ENCODE peak calls at places on chromosomes 5 and 9, in ten cellular contexts. T is pancreas; A is pulmonary artery endothelial cell; N is KBM-7; J is hypothalamus; V is uterus; B is amygdala; Y is CD4-positive, CD25-positive, alpha-beta regulatory T cell; R is NCI-H1105 treated with DMSO at 0.1 percent for 48 hours; P is AG08396. U is an unnamed sample.

GRCh38 chr5:118611332-118611945 is 376.9 kb downstream of the DTWD2 start:
- DNase-seq in T (no peak), A (no peak), N (peak), J (no peak), V (no peak), B (no peak), Y (no peak), R (no peak), P (peak), U (peak)

GRCh38 chr5:87899109-87900100 is 369.2 kb downstream of the TMEM161B start:
- DNase-seq in T (no peak), A (no peak), N (no peak), J (peak), V (no peak), B (peak), Y (no peak), R (peak), P (no peak), U (peak)

GRCh38 chr9:110958846-110959245 is 79.4 kb downstream of the LPAR1 start:
- DNase-seq in T (no peak), A (no peak), N (no peak), J (no peak), V (no peak), B (no peak), Y (no peak), R (no peak), P (no peak), U (no peak)

GRCh38 chr5:61301345-61301744 is 30.7 kb upstream of the ZSWIM6 start:
- DNase-seq in T (no peak), A (no peak), N (no peak), J (peak), V (no peak), B (no peak), Y (no peak), R (no peak), P (peak), U (peak)

GRCh38 chr5:168749391-168750100 is 170.4 kb upstream of the PANK3 start:
- DNase-seq in T (no peak), A (no peak), N (no peak), J (no peak), V (no peak), B (no peak), Y (no peak), R (no peak), P (no peak), U (no peak)

GRCh38 chr9:135601988-135602387 is 37.4 kb downstream of the GLT6D1 start:
- DNase-seq in T (no peak), A (no peak), N (no peak), J (no peak), V (no peak), B (no peak), Y (no peak), R (no peak), P (no peak), U (no peak)

GRCh38 chr9:131682261-131682660 is 57.6 kb downstream of the RAPGEF1 start:
- DNase-seq in T (no peak), A (no peak), N (no peak), J (no peak), V (no peak), B (no peak), Y (no peak), R (no peak), P (no peak), U (no peak)

GRCh38 chr5:178242416-178242815 is 9.8 kb upstream of the PHYKPL start:
- DNase-seq in T (no peak), A (no peak), N (no peak), J (no peak), V (no peak), B (no peak), Y (no peak), R (no peak), P (no peak), U (no peak)

GRCh38 chr5:65290677-65291076 is 191.0 kb downstream of the ADAMTS6 start:
- DNase-seq in T (no peak), A (no peak), N (no peak), J (no peak), V (no peak), B (no peak), Y (no peak), R (no peak), P (peak), U (no peak)

GRCh38 chr9:91089405-91090131 is 272.1 kb downstream of the AUH start:
- DNase-seq in T (no peak), A (no peak), N (peak), J (peak), V (no peak), B (no peak), Y (no peak), R (no peak), P (no peak), U (peak)

GRCh38 chr5:7367780-7368179 is 28.2 kb upstream of the ADCY2 start:
- DNase-seq in T (no peak), A (no peak), N (no peak), J (no peak), V (no peak), B (no peak), Y (no peak), R (no peak), P (no peak), U (no peak)

GRCh38 chr5:53246042-53246836 is 136.7 kb upstream of the MOCS2 start:
- DNase-seq in T (no peak), A (no peak), N (no peak), J (no peak), V (no peak), B (no peak), Y (no peak), R (no peak), P (peak), U (peak)

GRCh38 chr5:72991394-72991793 is 35.6 kb downstream of the FCHO2 start:
- DNase-seq in T (no peak), A (no peak), N (peak), J (no peak), V (no peak), B (no peak), Y (no peak), R (no peak), P (no peak), U (peak)

GRCh38 chr9:91710148-91710547 is 239.9 kb downstream of the ROR2 start:
- DNase-seq in T (no peak), A (no peak), N (peak), J (no peak), V (no peak), B (no peak), Y (no peak), R (no peak), P (no peak), U (no peak)

GRCh38 chr5:170603578-170604565 is 100.1 kb downstream of the KCNIP1 start:
- DNase-seq in T (no peak), A (no peak), N (peak), J (peak), V (peak), B (peak), Y (no peak), R (peak), P (peak), U (peak)

GRCh38 chr5:42949348-42950090 is 90.6 kb downstream of the ANXA2R start:
- DNase-seq in T (no peak), A (peak), N (peak), J (peak), V (peak), B (peak), Y (peak), R (no peak), P (peak), U (peak)

GRCh38 chr9:93379051-93379450 is 72.4 kb upstream of the FAM120A start:
- DNase-seq in T (no peak), A (no peak), N (no peak), J (no peak), V (no peak), B (no peak), Y (no peak), R (no peak), P (no peak), U (no peak)

GRCh38 chr5:54742417-54742889 is 224.9 kb downstream of the SNX18 start:
- DNase-seq in T (peak), A (peak), N (no peak), J (no peak), V (no peak), B (no peak), Y (no peak), R (no peak), P (no peak), U (no peak)